ENCODE peak calls at places on chromosomes 7 and 10, in eight cellular contexts. H is A549, V is esophagus squamous epithelium, E is IMR-90, D is testis, W is Peyer's patch, T is ovary, S is NB4. L is an unnamed sample.

GRCh38 chr10:68330852-68331454 is 911 bp upstream of the HNRNPH3 start:
- DNase-seq in H (no peak), V (no peak), S (no peak), D (peak; percentile 59), T (peak; percentile 60), E (peak; percentile 23), W (peak; percentile 23), L (no peak)

GRCh38 chr10:35913628-35914027 is 271.5 kb upstream of the FZD8 start:
- DNase-seq in H (no peak), V (no peak), W (no peak), E (peak; percentile 81), S (no peak), T (no peak), D (no peak), L (no peak)

GRCh38 chr10:91088300-91089140 is 131.9 kb upstream of the PCGF5 start:
- DNase-seq in W (no peak), H (peak; percentile 23), T (no peak), D (no peak), S (peak; percentile 42), V (no peak), E (peak; percentile 15), L (peak; percentile 20)

GRCh38 chr10:125120046-125120710 is 40.2 kb downstream of the CTBP2 start:
- DNase-seq in W (no peak), V (no peak), D (no peak), T (peak; percentile 66), S (no peak), E (peak; percentile 54), H (no peak), L (no peak)

GRCh38 chr7:81769891-81770818 is at the start of gene HGF:
- DNase-seq in H (no peak), W (no peak), D (peak; percentile 71), V (peak; percentile 1), E (peak; percentile 87), T (peak; percentile 60), S (peak; percentile 77), L (no peak)

GRCh38 chr10:122344741-122345258 is 29.7 kb upstream of the PLEKHA1 start:
- DNase-seq in S (no peak), E (peak; percentile 16), D (no peak), V (no peak), H (no peak), T (no peak), W (no peak), L (no peak)

GRCh38 chr7:111138196-111138569 is 47.3 kb downstream of the LRRN3 start:
- DNase-seq in S (peak; percentile 25), H (no peak), T (no peak), V (no peak), W (peak; percentile 41), E (peak; percentile 57), D (peak; percentile 34), L (no peak)

GRCh38 chr10:128078136-128078969 is 47.9 kb downstream of the MKI67 start:
- DNase-seq in S (peak; percentile 44), E (peak; percentile 37), W (no peak), H (peak; percentile 76), V (no peak), D (no peak), T (no peak), L (peak; percentile 51)

GRCh38 chr7:45123913-45124312 is 12.4 kb upstream of the TBRG4 start:
- DNase-seq in D (no peak), H (no peak), S (no peak), V (no peak), T (no peak), E (no peak), W (no peak), L (no peak)

GRCh38 chr7:75966209-75966961 is 28.0 kb downstream of the TMEM120A start:
- DNase-seq in V (no peak), D (peak; percentile 75), T (peak; percentile 72), E (no peak), H (no peak), S (no peak), W (no peak), L (no peak)

GRCh38 chr10:120948889-120949382 is 97.8 kb downstream of the WDR11 start:
- DNase-seq in S (peak; percentile 68), D (peak; percentile 80), T (peak; percentile 88), V (no peak), W (no peak), H (no peak), E (peak; percentile 55), L (peak; percentile 70)

GRCh38 chr7:150909192-150909591 is 56.9 kb downstream of the AOC1 start:
- DNase-seq in E (no peak), D (no peak), V (no peak), H (no peak), W (no peak), T (no peak), S (peak; percentile 72), L (no peak)

GRCh38 chr10:119602241-119603095 is 5.7 kb upstream of the TIAL1 start:
- DNase-seq in D (no peak), E (no peak), W (no peak), S (peak; percentile 64), H (peak; percentile 21), T (no peak), V (no peak), L (peak; percentile 60)

GRCh38 chr10:77553966-77554365 is 83.6 kb downstream of the KCNMA1 start:
- DNase-seq in W (no peak), E (no peak), V (no peak), S (no peak), T (no peak), D (no peak), H (no peak), L (no peak)

GRCh38 chr10:77553311-77553710 is 84.3 kb downstream of the KCNMA1 start:
- DNase-seq in T (no peak), W (no peak), V (no peak), H (no peak), E (no peak), S (no peak), D (no peak), L (no peak)

GRCh38 chr10:77556990-77557601 is 80.5 kb downstream of the KCNMA1 start:
- DNase-seq in E (no peak), W (no peak), H (no peak), T (no peak), S (no peak), D (no peak), V (no peak), L (no peak)

GRCh38 chr10:77554996-77555397 is 82.6 kb downstream of the KCNMA1 start:
- DNase-seq in T (no peak), V (no peak), W (no peak), S (peak; percentile 47), D (peak; percentile 16), E (peak; percentile 46), H (no peak), L (no peak)

GRCh38 chr10:77555591-77556212 is 81.9 kb downstream of the KCNMA1 start:
- DNase-seq in S (peak; percentile 52), H (no peak), W (no peak), E (peak; percentile 48), V (no peak), D (no peak), T (no peak), L (no peak)
- TF ChIP-seq POLR2A in S (no peak), H (no peak), W (no peak), E (no peak), V (no peak), D (no peak), T (no peak), L (no peak)

GRCh38 chr10:80536361-80536835 is 1.3 kb upstream of the SH2D4B start:
- DNase-seq in E (no peak), H (no peak), W (no peak), S (no peak), D (no peak), V (no peak), T (no peak), L (no peak)

GRCh38 chr10:80537705-80538480 is at the start of gene SH2D4B:
- DNase-seq in H (no peak), E (no peak), W (no peak), T (no peak), S (no peak), D (no peak), V (no peak), L (no peak)

GRCh38 chr10:80537086-80537704 is 507 bp upstream of the SH2D4B start:
- DNase-seq in E (no peak), W (no peak), V (no peak), H (no peak), T (no peak), D (no peak), S (no peak), L (no peak)

GRCh38 chr10:80538481-80539185 is 931 bp downstream of the SH2D4B start:
- DNase-seq in D (no peak), T (no peak), E (no peak), W (no peak), V (no peak), H (no peak), S (no peak), L (no peak)

GRCh38 chr10:80535671-80536360 is 1.9 kb upstream of the SH2D4B start:
- DNase-seq in T (peak; percentile 73), E (no peak), V (peak; percentile 25), W (peak; percentile 76), D (peak; percentile 72), H (peak; percentile 89), S (peak; percentile 91), L (peak; percentile 79)
- TF ChIP-seq POLR2A in T (no peak), E (no peak), V (no peak), W (peak; percentile 36), D (no peak), H (peak; percentile 81), S (peak; percentile 78), L (peak; percentile 31)

GRCh38 chr10:62637249-62638061 is 167.1 kb upstream of the ADO start:
- DNase-seq in H (no peak), T (no peak), D (no peak), V (no peak), S (peak; percentile 67), E (peak; percentile 61), W (peak; percentile 67), L (peak; percentile 12)
- TF ChIP-seq POLR2A in H (no peak), T (no peak), D (no peak), V (no peak), S (no peak), E (no peak), W (no peak), L (no peak)

GRCh38 chr10:30770816-30771215 is 141.3 kb upstream of the LYZL2 start:
- DNase-seq in E (no peak), D (no peak), V (no peak), H (no peak), W (no peak), T (no peak), S (no peak), L (no peak)
- TF ChIP-seq POLR2A in E (no peak), D (no peak), V (no peak), H (no peak), W (no peak), T (no peak), S (no peak), L (no peak)

GRCh38 chr7:155297517-155298287 is at the start of gene INSIG1:
- DNase-seq in S (peak; percentile 96), W (peak; percentile 92), T (peak; percentile 96), D (peak; percentile 95), V (peak; percentile 43), H (peak; percentile 86), E (peak; percentile 92), L (peak; percentile 95)
- TF ChIP-seq POLR2A in S (peak; percentile 97), W (peak; percentile 98), T (peak; percentile 89), D (peak; percentile 94), V (peak; percentile 94), H (peak; percentile 79), E (peak; percentile 94), L (peak; percentile 96)

GRCh38 chr10:97823734-97824133 is 25.9 kb upstream of the GOLGA7B start:
- DNase-seq in V (no peak), D (peak; percentile 58), H (no peak), W (no peak), S (no peak), E (no peak), T (no peak), L (no peak)
- TF ChIP-seq POLR2A in V (no peak), D (no peak), H (no peak), W (no peak), S (no peak), E (no peak), T (no peak), L (no peak)

L was measured in erythroblast.